ENCODE peak calls at places on chromosomes 5 and 9, in four cellular contexts. Y is cardiac fibroblast, X is PC-9, S is neural progenitor cell. I is an unnamed sample.
A peak's percentile ranks its signal among the peaks of the same experiment; 100 is the strongest.

GRCh38 chr9:79574716-79575242 is 3.0 kb downstream of the TLE4 start:
- DNase-seq in Y (peak; percentile 42), X (no peak), S (no peak), I (no peak)

GRCh38 chr9:116953271-116953670 is 266.2 kb downstream of the TRIM32 start:
- DNase-seq in Y (no peak), X (no peak), S (no peak), I (no peak)

GRCh38 chr5:172436078-172436873 is 18.0 kb downstream of the SH3PXD2B start:
- DNase-seq in Y (no peak), X (no peak), S (no peak), I (no peak)

GRCh38 chr5:88813244-88813643 is 69.7 kb downstream of the MEF2C start:
- DNase-seq in Y (no peak), X (no peak), S (no peak), I (no peak)

GRCh38 chr5:160165137-160166068 is 46.2 kb upstream of the PWWP2A start:
- DNase-seq in Y (peak; percentile 100), X (peak; percentile 91), S (peak; percentile 83), I (no peak)

GRCh38 chr9:2662496-2662895 is 40.9 kb downstream of the VLDLR start:
- DNase-seq in Y (no peak), X (no peak), S (peak; percentile 64), I (no peak)

GRCh38 chr5:107285772-107286171 is 385.0 kb downstream of the EFNA5 start:
- DNase-seq in Y (no peak), X (no peak), S (no peak), I (no peak)

GRCh38 chr9:16197578-16198370 is 644.9 kb downstream of the CCDC171 start:
- DNase-seq in Y (no peak), X (no peak), S (no peak), I (no peak)

GRCh38 chr5:167671176-167671575 is 620.3 kb upstream of the WWC1 start:
- DNase-seq in Y (peak; percentile 56), X (no peak), S (no peak), I (no peak)

GRCh38 chr9:89410709-89411111 is 87.2 kb downstream of the SEMA4D start:
- DNase-seq in Y (no peak), X (no peak), S (no peak), I (no peak)

GRCh38 chr5:53448851-53449250 is 31.6 kb upstream of the FST start:
- DNase-seq in Y (no peak), X (no peak), S (no peak), I (no peak)

GRCh38 chr5:53438079-53438478 is 42.4 kb upstream of the FST start:
- DNase-seq in Y (no peak), X (no peak), S (no peak), I (no peak)

GRCh38 chr5:53438486-53439472 is 41.6 kb upstream of the FST start:
- DNase-seq in Y (peak; percentile 49), X (no peak), S (no peak), I (no peak)

GRCh38 chr5:53446908-53447307 is 33.5 kb upstream of the FST start:
- DNase-seq in Y (no peak), X (no peak), S (no peak), I (no peak)

GRCh38 chr5:53442946-53443345 is 37.5 kb upstream of the FST start:
- DNase-seq in Y (no peak), X (no peak), S (no peak), I (no peak)
- TF ChIP-seq CTCF in Y (no peak), X (no peak), S (no peak), I (no peak)

GRCh38 chr5:53381-54174 is 38.4 kb upstream of the PLEKHG4B start:
- DNase-seq in Y (peak; percentile 8), X (no peak), S (peak; percentile 95), I (no peak)
- TF ChIP-seq CTCF in Y (no peak), X (no peak), S (peak; percentile 37), I (no peak)

DNA sequence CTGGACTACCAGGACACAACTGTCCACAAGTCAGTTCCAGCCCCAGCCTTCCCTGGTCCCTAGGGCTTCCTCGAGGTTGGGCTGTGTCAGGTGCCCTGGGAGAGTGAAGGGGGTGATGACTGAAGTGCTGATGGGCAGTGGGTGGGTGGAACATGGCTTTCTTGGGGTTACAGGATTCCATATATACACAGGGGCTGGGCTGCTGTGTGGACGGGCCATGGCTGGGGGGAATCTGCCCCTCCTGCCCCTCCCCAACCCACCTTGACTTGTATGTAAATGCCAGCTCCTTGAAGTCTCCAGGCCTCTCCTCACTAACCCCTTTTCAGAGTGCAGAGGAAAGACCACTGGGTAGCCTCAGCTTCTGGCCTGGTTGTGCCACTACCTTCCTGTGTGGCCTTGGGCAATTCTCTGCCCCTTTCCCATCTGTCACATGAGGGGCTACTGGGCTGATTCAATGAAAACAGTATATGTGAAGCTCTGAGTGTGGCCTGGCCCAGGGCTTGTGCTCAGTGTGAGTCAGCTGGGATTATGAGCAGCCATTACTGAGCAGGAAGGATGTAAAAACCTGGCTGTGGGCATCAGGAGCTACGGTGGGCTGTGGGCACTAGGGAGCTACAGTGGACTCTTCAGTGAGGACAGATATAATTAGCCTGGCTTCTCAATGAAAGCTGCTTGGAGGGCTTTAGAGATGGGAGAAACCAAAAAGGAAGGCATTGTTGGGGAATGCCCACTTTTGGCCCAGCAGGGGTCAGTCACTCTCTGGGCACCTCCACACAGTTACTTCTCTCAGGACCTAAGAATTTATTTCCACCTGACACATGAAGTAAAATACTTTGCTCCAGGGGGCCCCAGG is 23.3 kb downstream of the PITX1 start:
- DNase-seq in Y (no peak), X (no peak), S (no peak), I (no peak)
- TF ChIP-seq CTCF in Y (no peak), X (peak; percentile 62), S (no peak), I (no peak)

GRCh38 chr9:99253772-99254431 is 31.8 kb downstream of the SEC61B start:
- DNase-seq in Y (no peak), X (no peak), S (peak; percentile 38), I (no peak)
- TF ChIP-seq CTCF in Y (no peak), X (no peak), S (no peak), I (no peak)

DNA sequence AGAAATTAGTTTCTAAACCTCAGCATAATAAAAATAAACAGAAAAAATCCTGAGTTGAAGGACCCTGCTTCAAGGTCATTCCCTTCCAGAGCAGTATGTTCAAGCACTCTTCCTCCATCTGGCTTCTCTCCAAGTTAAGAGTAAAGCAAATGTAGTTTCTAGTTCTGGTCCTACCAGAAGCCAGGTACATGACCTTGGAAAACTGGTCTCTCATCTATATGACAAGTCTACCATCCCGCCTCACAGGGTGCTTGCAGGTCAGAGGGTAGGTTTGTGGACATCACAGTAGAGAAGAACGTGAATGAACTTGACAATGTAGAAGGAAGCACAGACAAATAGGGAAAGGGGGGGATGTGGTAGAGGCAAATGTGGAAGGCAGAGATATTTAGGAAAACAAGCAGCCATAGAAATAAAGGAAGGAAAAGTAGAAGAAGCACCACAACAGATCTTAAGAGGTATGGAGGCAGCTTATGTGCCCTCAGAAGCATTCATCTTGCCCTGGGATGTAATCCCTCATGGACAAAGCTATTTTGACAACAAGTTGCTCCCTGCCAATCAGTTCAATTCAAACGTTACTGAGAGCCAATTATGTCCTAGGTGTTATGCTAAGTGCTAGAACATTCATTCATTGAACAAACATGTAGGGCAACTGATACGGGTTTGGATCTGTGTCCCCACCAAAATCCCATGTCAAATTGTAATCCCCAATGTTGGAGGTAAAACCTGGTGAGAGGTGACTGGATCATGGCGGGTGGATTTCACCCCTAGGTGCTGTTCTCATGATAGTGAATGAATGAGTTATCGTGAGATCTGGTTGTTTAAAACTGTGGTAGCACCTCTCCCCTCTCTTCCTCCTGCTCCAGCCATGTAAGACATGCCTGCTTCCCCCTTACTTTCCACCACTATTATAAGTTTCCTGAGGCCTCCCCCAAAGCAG is 23.7 kb upstream of the CTNNAL1 start:
- DNase-seq in Y (peak; percentile 9), X (peak; percentile 50), S (no peak), I (no peak)
- TF ChIP-seq CTCF in Y (no peak), X (no peak), S (no peak), I (no peak)

GRCh38 chr9:35813434-35814105 is 1.3 kb downstream of the HINT2 start:
- DNase-seq in Y (peak; percentile 54), X (no peak), S (peak; percentile 46), I (no peak)
- TF ChIP-seq CTCF in Y (peak; percentile 35), X (peak; percentile 44), S (peak; percentile 39), I (no peak)

I was measured in CD14-positive monocyte.